ENCODE peak calls at places on chromosomes 13 and 19, in seven cellular contexts. B is AG10803, X is HFF-Myc, T is astrocyte, L is keratinocyte, E is fibroblast of lung, K is left ventricle myocardium inferior. I is an unnamed sample.

GRCh38 chr19:50720181-50720920 is 749 bp upstream of the SHANK1 start:
- DNase-seq in E (no peak), X (no peak), B (no peak), L (no peak), K (no peak), T (no peak), I (no peak)

GRCh38 chr19:17766543-17767131 is 15.4 kb downstream of the FCHO1 start:
- DNase-seq in L (no peak), B (peak; percentile 77), K (peak; percentile 76), T (peak; percentile 52), E (peak; percentile 65), X (no peak), I (no peak)

GRCh38 chr13:43648733-43649132 is 138.0 kb downstream of the ENOX1 start:
- DNase-seq in K (no peak), L (no peak), E (peak; percentile 13), B (no peak), T (peak; percentile 17), X (no peak), I (no peak)

GRCh38 chr19:19782783-19783182 is 38.8 kb downstream of the ZNF506 start:
- DNase-seq in E (no peak), K (no peak), X (no peak), B (no peak), L (no peak), T (no peak), I (no peak)

GRCh38 chr13:39777527-39778061 is 122.1 kb downstream of the COG6 start:
- DNase-seq in K (no peak), B (peak; percentile 90), L (peak; percentile 70), T (peak; percentile 95), E (peak; percentile 96), X (peak; percentile 83), I (peak; percentile 80)

GRCh38 chr13:98539655-98540054 is 37.3 kb downstream of the STK24 start:
- DNase-seq in T (peak; percentile 22), E (peak; percentile 31), L (no peak), B (peak; percentile 74), K (no peak), X (peak; percentile 78), I (peak; percentile 59)

GRCh38 chr13:49314344-49314882 is 66.7 kb downstream of the CDADC1 start:
- DNase-seq in L (no peak), B (peak; percentile 60), X (no peak), E (peak; percentile 74), T (peak; percentile 70), K (no peak), I (no peak)

GRCh38 chr19:34269968-34270621 is 15.7 kb downstream of the GARRE1 start:
- DNase-seq in E (peak; percentile 83), L (peak; percentile 58), K (peak; percentile 43), B (peak; percentile 51), X (peak; percentile 58), T (peak; percentile 77), I (peak; percentile 26)

GRCh38 chr13:112450567-112451240 is 74.5 kb downstream of the SPACA7 start:
- DNase-seq in E (no peak), X (no peak), T (no peak), L (no peak), K (no peak), B (no peak), I (no peak)

GRCh38 chr13:107883561-107884175 is 331.7 kb downstream of the LIG4 start:
- DNase-seq in E (peak; percentile 85), K (no peak), X (no peak), L (no peak), B (peak; percentile 29), T (peak; percentile 83), I (peak; percentile 37)

GRCh38 chr13:43985437-43986051 is 105.8 kb downstream of the LACC1 start:
- DNase-seq in X (no peak), E (no peak), B (no peak), K (no peak), L (no peak), T (no peak), I (no peak)

GRCh38 chr13:27635256-27635655 is 13.6 kb downstream of the POLR1D start:
- DNase-seq in L (no peak), X (no peak), E (no peak), B (no peak), K (no peak), T (no peak), I (no peak)

GRCh38 chr19:51573331-51573730 is 2.2 kb downstream of the ZNF175 start:
- DNase-seq in K (no peak), E (peak; percentile 20), L (no peak), B (no peak), X (no peak), T (no peak), I (no peak)

GRCh38 chr19:48481191-48481500 is 12.0 kb downstream of the CYTH2 start:
- DNase-seq in K (no peak), X (no peak), E (peak; percentile 67), L (no peak), B (peak; percentile 64), T (peak; percentile 59), I (no peak)
- H3K4me3 ChIP-seq in K (peak overlapping the region; percentile 73), X (no peak overlapping the region), E (no peak overlapping the region), L (no peak overlapping the region), B (peak overlapping the region; percentile 50), T (no peak overlapping the region), I (peak overlapping the region; percentile 40)

DNA sequence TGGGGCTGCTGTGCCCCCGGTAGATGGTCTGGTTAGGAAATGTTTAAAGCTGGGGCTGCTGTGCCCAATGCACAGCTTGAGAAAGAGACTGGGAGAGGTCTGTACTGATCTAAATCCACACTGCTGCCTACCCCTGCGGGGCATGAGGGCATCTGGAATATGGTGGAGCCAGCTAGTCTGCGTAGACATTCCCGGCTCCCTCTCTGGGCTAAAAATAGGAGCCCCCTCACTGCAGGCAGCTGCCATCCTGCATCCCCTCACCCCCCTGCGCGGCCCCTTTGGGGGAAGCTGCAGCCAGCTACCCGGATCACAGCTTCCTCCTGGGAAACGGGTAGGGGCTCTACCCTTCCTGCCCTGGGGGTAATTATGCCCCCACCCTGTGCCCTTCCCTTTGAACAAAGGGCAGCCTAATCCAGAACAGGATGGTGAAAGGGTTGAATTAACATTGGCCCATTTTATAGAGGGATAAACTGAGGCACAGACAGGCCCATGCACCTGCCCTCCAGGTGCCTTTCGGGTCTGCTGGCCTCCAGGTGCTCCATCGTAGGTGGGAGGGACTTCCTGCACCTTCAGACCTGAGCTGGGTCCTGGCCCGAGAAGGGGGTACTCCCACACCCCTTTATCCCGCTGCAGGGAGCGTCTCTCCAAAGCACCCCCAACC is 2.2 kb upstream of the ARID3A start:
- DNase-seq in T (no peak), E (no peak), B (no peak), X (no peak), L (no peak), K (no peak), I (no peak)
- H3K4me3 ChIP-seq in T (no peak overlapping the region), E (no peak overlapping the region), B (no peak overlapping the region), X (no peak overlapping the region), L (no peak overlapping the region), K (no peak overlapping the region), I (no peak overlapping the region)

DNA sequence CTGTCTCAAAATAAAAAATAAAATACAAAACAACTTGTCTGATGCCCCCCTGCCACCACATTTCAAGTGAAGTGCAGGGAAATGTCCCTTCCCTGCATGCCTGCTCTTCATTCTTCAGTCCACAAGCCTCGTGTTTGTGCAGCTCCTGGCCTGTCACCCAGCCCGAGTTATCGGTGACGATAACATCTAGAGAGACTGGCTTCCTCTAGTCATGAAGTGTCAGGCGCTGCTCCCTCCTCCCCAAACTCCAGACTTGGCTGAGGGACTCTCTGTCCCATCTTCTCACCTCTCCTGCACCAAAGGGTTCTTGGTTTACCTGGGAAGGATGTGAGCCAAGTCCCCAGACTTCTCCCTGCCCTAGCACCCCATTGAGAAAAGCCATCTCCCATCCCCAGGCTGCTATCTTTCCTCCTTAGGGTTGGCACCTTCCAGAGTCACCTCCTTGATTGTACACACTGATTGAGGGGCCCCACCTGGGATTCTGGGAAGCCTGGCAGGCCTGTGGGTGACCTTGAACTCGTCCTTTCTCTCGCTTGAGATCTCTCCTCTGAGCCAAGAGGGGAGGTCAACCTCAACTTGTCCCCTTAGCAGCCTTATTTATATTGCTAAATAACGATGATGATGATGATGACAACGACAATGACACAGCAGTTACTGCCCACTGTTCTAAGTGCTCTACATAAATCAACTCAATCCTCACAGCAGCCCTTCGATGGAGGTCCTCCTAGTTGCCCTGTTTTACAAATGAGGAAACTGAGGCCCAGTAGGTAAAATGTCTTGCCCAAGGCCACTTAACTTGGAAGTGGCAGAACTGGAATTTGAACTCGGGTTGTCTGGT is 13.1 kb upstream of the PLAUR start:
- DNase-seq in L (no peak), K (no peak), T (no peak), X (no peak), B (no peak), E (no peak), I (no peak)
- H3K4me3 ChIP-seq in L (no peak overlapping the region), K (no peak overlapping the region), T (no peak overlapping the region), X (no peak overlapping the region), B (no peak overlapping the region), E (no peak overlapping the region), I (no peak overlapping the region)

GRCh38 chr19:46471116-46471733 is at the start of gene PNMA8A:
- DNase-seq in B (peak; percentile 60), X (no peak), L (no peak), T (peak; percentile 71), K (peak; percentile 74), E (peak; percentile 85), I (no peak)

GRCh38 chr19:46471778-46472543 is 598 bp upstream of the PNMA8A start:
- DNase-seq in B (no peak), L (no peak), K (no peak), X (no peak), E (no peak), T (no peak), I (no peak)

GRCh38 chr19:46472592-46472991 is 1.2 kb upstream of the PNMA8A start:
- DNase-seq in K (no peak), B (no peak), X (no peak), T (no peak), E (no peak), L (no peak), I (no peak)

GRCh38 chr19:46469541-46470185 is 1.7 kb downstream of the PNMA8A start:
- DNase-seq in T (no peak), B (no peak), L (no peak), K (no peak), E (no peak), X (no peak), I (no peak)

GRCh38 chr19:46470376-46470775 is 987 bp downstream of the PNMA8A start:
- DNase-seq in T (no peak), L (no peak), K (no peak), E (no peak), B (no peak), X (no peak), I (no peak)
- H3K4me3 ChIP-seq in T (no peak overlapping the region), L (no peak overlapping the region), K (peak overlapping the region; percentile 69), E (no peak overlapping the region), B (no peak overlapping the region), X (peak overlapping the region; percentile 49), I (no peak overlapping the region)

GRCh38 chr19:54473071-54473941 is at the start of gene CDC42EP5:
- DNase-seq in B (peak; percentile 90), X (peak; percentile 76), K (peak; percentile 82), E (peak; percentile 81), L (no peak), T (peak; percentile 73), I (peak; percentile 55)
- H3K4me3 ChIP-seq in B (peak within 1 kb of the TSS; percentile 67), X (peak within 1 kb of the TSS; percentile 54), K (peak within 1 kb of the TSS; percentile 67), E (peak within 1 kb of the TSS; percentile 55), L (peak within 1 kb of the TSS; percentile 85), T (peak within 1 kb of the TSS; percentile 52), I (peak within 1 kb of the TSS; percentile 66)